ENCODE peak calls at places on chromosomes 13 and 19, in ten cellular contexts. One of them, this sample, is unnamed.

GRCh38 chr13:99192480-99192879 is 8.2 kb upstream of the UBAC2 start:
- DNase-seq in endodermal cell: no peak
- DNase-seq in dorsolateral prefrontal cortex: no peak
- DNase-seq in Karpas-422: no peak
- DNase-seq in CD8-positive, alpha-beta memory T cell: no peak
- DNase-seq in fibroblast of the aortic adventitia: no peak
- DNase-seq in gastrocnemius medialis: no peak
- DNase-seq in tibial nerve: no peak
- DNase-seq in kidney epithelial cell: no peak
- DNase-seq in ascending aorta: no peak
- DNase-seq in this sample: no peak

GRCh38 chr13:76707360-76707759 is 178.8 kb downstream of the KCTD12 start:
- DNase-seq in endodermal cell: no peak
- DNase-seq in dorsolateral prefrontal cortex: no peak
- DNase-seq in Karpas-422: no peak
- DNase-seq in CD8-positive, alpha-beta memory T cell: no peak
- DNase-seq in fibroblast of the aortic adventitia: peak; percentile 70
- DNase-seq in gastrocnemius medialis: no peak
- DNase-seq in tibial nerve: no peak
- DNase-seq in kidney epithelial cell: no peak
- DNase-seq in ascending aorta: no peak
- DNase-seq in this sample: no peak

GRCh38 chr19:56613639-56614038 is 18.5 kb downstream of the ZNF71 start:
- DNase-seq in endodermal cell: no peak
- DNase-seq in dorsolateral prefrontal cortex: no peak
- DNase-seq in Karpas-422: no peak
- DNase-seq in CD8-positive, alpha-beta memory T cell: no peak
- DNase-seq in fibroblast of the aortic adventitia: no peak
- DNase-seq in gastrocnemius medialis: no peak
- DNase-seq in tibial nerve: no peak
- DNase-seq in kidney epithelial cell: no peak
- DNase-seq in ascending aorta: no peak
- DNase-seq in this sample: no peak

GRCh38 chr13:37526710-37527446 is 71.7 kb downstream of the POSTN start:
- DNase-seq in endodermal cell: no peak
- DNase-seq in dorsolateral prefrontal cortex: no peak
- DNase-seq in Karpas-422: no peak
- DNase-seq in CD8-positive, alpha-beta memory T cell: no peak
- DNase-seq in fibroblast of the aortic adventitia: peak; percentile 98
- DNase-seq in gastrocnemius medialis: no peak
- DNase-seq in tibial nerve: peak; percentile 8
- DNase-seq in kidney epithelial cell: no peak
- DNase-seq in ascending aorta: no peak
- DNase-seq in this sample: no peak

GRCh38 chr19:50693064-50693975 is 26.3 kb downstream of the SHANK1 start:
- DNase-seq in endodermal cell: no peak
- DNase-seq in dorsolateral prefrontal cortex: no peak
- DNase-seq in Karpas-422: no peak
- DNase-seq in CD8-positive, alpha-beta memory T cell: no peak
- DNase-seq in fibroblast of the aortic adventitia: no peak
- DNase-seq in gastrocnemius medialis: no peak
- DNase-seq in tibial nerve: no peak
- DNase-seq in kidney epithelial cell: no peak
- DNase-seq in ascending aorta: no peak
- DNase-seq in this sample: no peak

GRCh38 chr19:29086646-29087045 is 126.3 kb downstream of the UQCRFS1 start:
- DNase-seq in endodermal cell: no peak
- DNase-seq in dorsolateral prefrontal cortex: no peak
- DNase-seq in Karpas-422: no peak
- DNase-seq in CD8-positive, alpha-beta memory T cell: no peak
- DNase-seq in fibroblast of the aortic adventitia: no peak
- DNase-seq in gastrocnemius medialis: no peak
- DNase-seq in tibial nerve: no peak
- DNase-seq in kidney epithelial cell: no peak
- DNase-seq in ascending aorta: no peak
- DNase-seq in this sample: no peak

GRCh38 chr19:55340784-55341147 is 1.1 kb downstream of the KMT5C start:
- DNase-seq in endodermal cell: no peak
- DNase-seq in dorsolateral prefrontal cortex: no peak
- DNase-seq in Karpas-422: peak; percentile 75
- DNase-seq in CD8-positive, alpha-beta memory T cell: no peak
- DNase-seq in fibroblast of the aortic adventitia: no peak
- DNase-seq in gastrocnemius medialis: no peak
- DNase-seq in tibial nerve: no peak
- DNase-seq in kidney epithelial cell: no peak
- DNase-seq in ascending aorta: no peak
- DNase-seq in this sample: no peak

GRCh38 chr13:60654405-60654804 is 257.4 kb downstream of the TDRD3 start:
- DNase-seq in endodermal cell: peak; percentile 74
- DNase-seq in dorsolateral prefrontal cortex: peak; percentile 10
- DNase-seq in Karpas-422: peak; percentile 52
- DNase-seq in CD8-positive, alpha-beta memory T cell: no peak
- DNase-seq in fibroblast of the aortic adventitia: peak; percentile 45
- DNase-seq in gastrocnemius medialis: no peak
- DNase-seq in tibial nerve: peak; percentile 44
- DNase-seq in kidney epithelial cell: no peak
- DNase-seq in ascending aorta: no peak
- DNase-seq in this sample: peak; percentile 37

GRCh38 chr19:30693179-30693578 is 321.0 kb downstream of the ZNF536 start:
- DNase-seq in endodermal cell: no peak
- DNase-seq in dorsolateral prefrontal cortex: no peak
- DNase-seq in Karpas-422: no peak
- DNase-seq in CD8-positive, alpha-beta memory T cell: no peak
- DNase-seq in fibroblast of the aortic adventitia: no peak
- DNase-seq in gastrocnemius medialis: no peak
- DNase-seq in tibial nerve: no peak
- DNase-seq in kidney epithelial cell: no peak
- DNase-seq in ascending aorta: no peak
- DNase-seq in this sample: no peak

GRCh38 chr13:68872338-68872737 is 1235.3 kb upstream of the ATXN8OS start:
- DNase-seq in endodermal cell: no peak
- DNase-seq in dorsolateral prefrontal cortex: no peak
- DNase-seq in Karpas-422: no peak
- DNase-seq in CD8-positive, alpha-beta memory T cell: no peak
- DNase-seq in fibroblast of the aortic adventitia: no peak
- DNase-seq in gastrocnemius medialis: no peak
- DNase-seq in tibial nerve: no peak
- DNase-seq in kidney epithelial cell: no peak
- DNase-seq in ascending aorta: no peak
- DNase-seq in this sample: no peak

GRCh38 chr13:44870456-44870929 is 118.8 kb downstream of the NUFIP1 start:
- DNase-seq in endodermal cell: no peak
- DNase-seq in dorsolateral prefrontal cortex: no peak
- DNase-seq in Karpas-422: no peak
- DNase-seq in CD8-positive, alpha-beta memory T cell: no peak
- DNase-seq in fibroblast of the aortic adventitia: no peak
- DNase-seq in gastrocnemius medialis: peak; percentile 98
- DNase-seq in tibial nerve: peak; percentile 28
- DNase-seq in kidney epithelial cell: no peak
- DNase-seq in ascending aorta: peak; percentile 25
- DNase-seq in this sample: no peak

GRCh38 chr13:113427562-113428468 is 25.5 kb downstream of the ADPRHL1 start:
- DNase-seq in endodermal cell: peak; percentile 43
- DNase-seq in dorsolateral prefrontal cortex: no peak
- DNase-seq in Karpas-422: no peak
- DNase-seq in CD8-positive, alpha-beta memory T cell: no peak
- DNase-seq in fibroblast of the aortic adventitia: peak; percentile 52
- DNase-seq in gastrocnemius medialis: no peak
- DNase-seq in tibial nerve: no peak
- DNase-seq in kidney epithelial cell: no peak
- DNase-seq in ascending aorta: no peak
- DNase-seq in this sample: no peak

GRCh38 chr13:49938921-49939320 is 2.8 kb upstream of the SPRYD7 start:
- DNase-seq in endodermal cell: no peak
- DNase-seq in dorsolateral prefrontal cortex: no peak
- DNase-seq in Karpas-422: no peak
- DNase-seq in CD8-positive, alpha-beta memory T cell: no peak
- DNase-seq in fibroblast of the aortic adventitia: no peak
- DNase-seq in gastrocnemius medialis: no peak
- DNase-seq in tibial nerve: no peak
- DNase-seq in kidney epithelial cell: no peak
- DNase-seq in ascending aorta: no peak
- DNase-seq in this sample: no peak

GRCh38 chr19:56369886-56370676 is 23.3 kb downstream of the ZNF582 start:
- DNase-seq in endodermal cell: no peak
- DNase-seq in dorsolateral prefrontal cortex: no peak
- DNase-seq in Karpas-422: no peak
- DNase-seq in CD8-positive, alpha-beta memory T cell: no peak
- DNase-seq in fibroblast of the aortic adventitia: no peak
- DNase-seq in gastrocnemius medialis: no peak
- DNase-seq in tibial nerve: no peak
- DNase-seq in kidney epithelial cell: no peak
- DNase-seq in ascending aorta: no peak
- DNase-seq in this sample: no peak

DNA sequence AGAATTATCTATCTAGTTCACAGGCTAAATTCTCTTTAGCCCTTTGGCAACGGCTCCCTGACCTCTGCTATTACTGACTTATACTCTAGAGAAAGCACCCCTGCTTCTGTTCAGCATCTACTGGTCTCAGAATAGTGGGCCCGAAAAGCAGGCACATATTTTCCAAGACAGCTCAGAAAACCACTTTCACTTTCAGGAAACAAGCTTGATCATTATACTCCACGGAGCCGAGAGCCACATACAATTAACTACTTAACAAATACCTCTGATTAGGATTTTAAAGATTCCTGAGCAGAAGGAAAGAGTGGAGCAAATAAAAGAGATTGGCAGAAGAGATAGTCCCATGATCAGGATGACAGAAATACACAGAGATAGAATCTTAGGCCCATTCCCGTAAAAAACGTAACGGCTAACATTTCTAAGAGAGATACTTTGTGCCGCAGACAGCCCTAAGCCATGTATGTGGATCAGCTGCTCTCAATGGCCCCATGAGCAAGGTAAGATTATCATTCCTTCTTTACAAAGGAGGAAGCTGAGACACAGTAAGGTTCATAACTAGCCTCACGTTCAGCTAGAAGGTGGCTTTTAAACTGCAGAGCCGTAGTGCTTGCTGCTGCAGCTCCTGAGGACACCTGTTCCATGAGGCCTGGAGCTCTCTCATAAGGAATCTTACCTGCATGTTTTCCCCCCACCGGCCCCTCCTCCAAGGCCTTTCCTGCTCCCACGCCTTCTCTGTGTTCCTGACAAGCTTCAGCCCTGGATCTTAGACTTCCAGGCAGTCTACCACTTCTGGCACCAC is 227.2 kb downstream of the FOXO1 start:
- DNase-seq in endodermal cell: no peak
- DNase-seq in dorsolateral prefrontal cortex: no peak
- DNase-seq in Karpas-422: no peak
- DNase-seq in CD8-positive, alpha-beta memory T cell: peak; percentile 17
- DNase-seq in fibroblast of the aortic adventitia: peak; percentile 76
- DNase-seq in gastrocnemius medialis: no peak
- DNase-seq in tibial nerve: peak; percentile 30
- DNase-seq in kidney epithelial cell: no peak
- DNase-seq in ascending aorta: no peak
- DNase-seq in this sample: no peak
- H3K4me3 ChIP-seq in endodermal cell: no peak overlapping the region
- H3K4me3 ChIP-seq in dorsolateral prefrontal cortex: no peak overlapping the region
- H3K4me3 ChIP-seq in Karpas-422: peak overlapping the region; percentile 19
- H3K4me3 ChIP-seq in CD8-positive, alpha-beta memory T cell: peak overlapping the region; percentile 15
- H3K4me3 ChIP-seq in fibroblast of the aortic adventitia: peak overlapping the region; percentile 46
- H3K4me3 ChIP-seq in gastrocnemius medialis: peak overlapping the region; percentile 24
- H3K4me3 ChIP-seq in tibial nerve: no peak overlapping the region
- H3K4me3 ChIP-seq in kidney epithelial cell: no peak overlapping the region
- H3K4me3 ChIP-seq in ascending aorta: peak overlapping the region; percentile 19
- H3K4me3 ChIP-seq in this sample: peak overlapping the region; percentile 29

DNA sequence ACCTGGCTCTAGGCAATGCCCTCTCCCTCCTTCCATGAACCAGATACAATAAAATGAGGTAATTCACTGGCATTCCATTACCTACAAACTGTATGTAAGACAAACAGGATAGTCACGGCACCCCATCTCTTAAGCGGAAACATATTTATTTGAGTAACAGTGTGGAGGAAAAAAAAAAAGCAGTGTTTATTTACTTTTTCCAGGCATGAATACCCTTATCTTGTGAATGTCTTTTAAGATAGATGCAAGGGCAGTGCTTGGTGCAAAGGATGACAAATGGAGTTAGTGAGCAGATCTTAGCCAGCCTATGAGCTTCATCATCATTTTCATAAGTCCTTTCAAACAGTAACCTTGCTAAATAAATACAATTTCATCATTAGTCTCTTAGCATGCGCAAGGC is 1661.8 kb upstream of the SPRY2 start:
- DNase-seq in endodermal cell: no peak
- DNase-seq in dorsolateral prefrontal cortex: no peak
- DNase-seq in Karpas-422: no peak
- DNase-seq in CD8-positive, alpha-beta memory T cell: no peak
- DNase-seq in fibroblast of the aortic adventitia: no peak
- DNase-seq in gastrocnemius medialis: no peak
- DNase-seq in tibial nerve: no peak
- DNase-seq in kidney epithelial cell: no peak
- DNase-seq in ascending aorta: no peak
- DNase-seq in this sample: no peak
- H3K4me3 ChIP-seq in endodermal cell: peak overlapping the region; percentile 33
- H3K4me3 ChIP-seq in dorsolateral prefrontal cortex: no peak overlapping the region
- H3K4me3 ChIP-seq in Karpas-422: no peak overlapping the region
- H3K4me3 ChIP-seq in CD8-positive, alpha-beta memory T cell: no peak overlapping the region
- H3K4me3 ChIP-seq in fibroblast of the aortic adventitia: no peak overlapping the region
- H3K4me3 ChIP-seq in gastrocnemius medialis: no peak overlapping the region
- H3K4me3 ChIP-seq in tibial nerve: no peak overlapping the region
- H3K4me3 ChIP-seq in kidney epithelial cell: no peak overlapping the region
- H3K4me3 ChIP-seq in ascending aorta: no peak overlapping the region
- H3K4me3 ChIP-seq in this sample: no peak overlapping the region

DNA sequence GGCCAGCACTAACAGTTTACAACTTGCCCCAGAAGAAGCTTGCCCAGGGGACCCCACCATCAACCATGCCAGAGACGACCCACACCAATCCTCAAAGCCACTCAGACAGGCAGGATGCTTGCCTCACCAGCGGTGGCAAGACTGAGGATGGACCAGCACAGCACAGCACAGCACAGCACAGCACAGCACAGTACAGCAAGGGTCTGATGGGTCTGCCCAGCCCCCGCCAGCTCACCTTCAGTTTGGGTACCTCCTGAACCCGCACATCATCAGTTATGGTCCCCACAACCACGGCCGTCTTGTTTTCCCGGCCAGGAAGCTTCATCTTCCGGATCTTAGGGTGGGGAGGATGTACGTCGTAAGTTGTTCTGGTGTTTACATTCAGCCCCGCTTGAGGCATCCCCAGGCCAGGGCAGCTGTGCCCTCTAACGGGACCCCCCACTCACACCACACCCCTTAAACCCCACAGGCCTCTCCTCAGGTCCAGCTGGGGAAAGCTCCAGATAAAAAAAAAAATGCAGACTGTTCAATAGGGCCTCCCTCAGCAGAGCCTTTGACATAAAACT is 1.7 kb upstream of the FAM83E start:
- DNase-seq in endodermal cell: peak; percentile 45
- DNase-seq in dorsolateral prefrontal cortex: no peak
- DNase-seq in Karpas-422: no peak
- DNase-seq in CD8-positive, alpha-beta memory T cell: no peak
- DNase-seq in fibroblast of the aortic adventitia: no peak
- DNase-seq in gastrocnemius medialis: no peak
- DNase-seq in tibial nerve: no peak
- DNase-seq in kidney epithelial cell: no peak
- DNase-seq in ascending aorta: no peak
- DNase-seq in this sample: no peak
- H3K4me3 ChIP-seq in endodermal cell: peak overlapping the region; percentile 100
- H3K4me3 ChIP-seq in dorsolateral prefrontal cortex: no peak overlapping the region
- H3K4me3 ChIP-seq in Karpas-422: no peak overlapping the region
- H3K4me3 ChIP-seq in CD8-positive, alpha-beta memory T cell: no peak overlapping the region
- H3K4me3 ChIP-seq in fibroblast of the aortic adventitia: peak overlapping the region; percentile 79
- H3K4me3 ChIP-seq in gastrocnemius medialis: no peak overlapping the region
- H3K4me3 ChIP-seq in tibial nerve: no peak overlapping the region
- H3K4me3 ChIP-seq in kidney epithelial cell: no peak overlapping the region
- H3K4me3 ChIP-seq in ascending aorta: no peak overlapping the region
- H3K4me3 ChIP-seq in this sample: no peak overlapping the region

GRCh38 chr13:39675904-39676303 is 20.4 kb downstream of the COG6 start:
- DNase-seq in endodermal cell: no peak
- DNase-seq in dorsolateral prefrontal cortex: no peak
- DNase-seq in Karpas-422: no peak
- DNase-seq in CD8-positive, alpha-beta memory T cell: no peak
- DNase-seq in fibroblast of the aortic adventitia: peak; percentile 6
- DNase-seq in gastrocnemius medialis: no peak
- DNase-seq in tibial nerve: no peak
- DNase-seq in kidney epithelial cell: no peak
- DNase-seq in ascending aorta: no peak
- DNase-seq in this sample: no peak
- H3K4me3 ChIP-seq in endodermal cell: no peak overlapping the region
- H3K4me3 ChIP-seq in dorsolateral prefrontal cortex: no peak overlapping the region
- H3K4me3 ChIP-seq in Karpas-422: no peak overlapping the region
- H3K4me3 ChIP-seq in CD8-positive, alpha-beta memory T cell: no peak overlapping the region
- H3K4me3 ChIP-seq in fibroblast of the aortic adventitia: no peak overlapping the region
- H3K4me3 ChIP-seq in gastrocnemius medialis: no peak overlapping the region
- H3K4me3 ChIP-seq in tibial nerve: no peak overlapping the region
- H3K4me3 ChIP-seq in kidney epithelial cell: no peak overlapping the region
- H3K4me3 ChIP-seq in ascending aorta: no peak overlapping the region
- H3K4me3 ChIP-seq in this sample: no peak overlapping the region